ENCODE peak calls at places on chromosomes 2 and 18, in nine cellular contexts. One of them, this sample, is unnamed.

GRCh38 chr2:72138011-72138881 is 9.4 kb downstream of the CYP26B1 start:
- DNase-seq in ovary: peak
- DNase-seq in A549: no peak
- DNase-seq in uterus: peak
- DNase-seq in adrenal gland: no peak
- DNase-seq in body of pancreas: peak
- DNase-seq in NB4: no peak
- DNase-seq in K562: no peak
- DNase-seq in spleen: peak
- DNase-seq in this sample: no peak

GRCh38 chr18:42078711-42079110 is 123.7 kb downstream of the PIK3C3 start:
- DNase-seq in A549: no peak
- DNase-seq in body of pancreas: no peak
- DNase-seq in adrenal gland: no peak
- DNase-seq in spleen: no peak
- DNase-seq in NB4: peak
- DNase-seq in uterus: no peak
- DNase-seq in ovary: no peak
- DNase-seq in K562: no peak
- DNase-seq in this sample: no peak

GRCh38 chr2:171347591-171348032 is 86.2 kb downstream of the METTL8 start:
- DNase-seq in uterus: no peak
- DNase-seq in body of pancreas: no peak
- DNase-seq in ovary: no peak
- DNase-seq in K562: no peak
- DNase-seq in adrenal gland: peak
- DNase-seq in spleen: no peak
- DNase-seq in A549: no peak
- DNase-seq in NB4: no peak
- DNase-seq in this sample: no peak

GRCh38 chr2:109332880-109333279 is 203.9 kb downstream of the SH3RF3 start:
- DNase-seq in K562: no peak
- DNase-seq in adrenal gland: no peak
- DNase-seq in NB4: no peak
- DNase-seq in uterus: no peak
- DNase-seq in spleen: no peak
- DNase-seq in ovary: no peak
- DNase-seq in A549: no peak
- DNase-seq in body of pancreas: no peak
- DNase-seq in this sample: no peak

GRCh38 chr2:187102381-187102780 is 253.4 kb upstream of the ZSWIM2 start:
- DNase-seq in K562: no peak
- DNase-seq in NB4: no peak
- DNase-seq in A549: no peak
- DNase-seq in adrenal gland: no peak
- DNase-seq in spleen: no peak
- DNase-seq in body of pancreas: no peak
- DNase-seq in uterus: no peak
- DNase-seq in ovary: no peak
- DNase-seq in this sample: no peak

GRCh38 chr2:27143285-27143684 is 4.1 kb upstream of the PRR30 start:
- DNase-seq in spleen: no peak
- DNase-seq in K562: no peak
- DNase-seq in uterus: no peak
- DNase-seq in adrenal gland: no peak
- DNase-seq in A549: no peak
- DNase-seq in ovary: no peak
- DNase-seq in NB4: no peak
- DNase-seq in body of pancreas: no peak
- DNase-seq in this sample: no peak

GRCh38 chr2:98280376-98281102 is 65.7 kb upstream of the CNGA3 start:
- DNase-seq in uterus: no peak
- DNase-seq in adrenal gland: no peak
- DNase-seq in A549: no peak
- DNase-seq in spleen: no peak
- DNase-seq in ovary: no peak
- DNase-seq in K562: no peak
- DNase-seq in NB4: no peak
- DNase-seq in body of pancreas: peak
- DNase-seq in this sample: peak

GRCh38 chr2:68238955-68239822 is 13.1 kb downstream of the PPP3R1 start:
- DNase-seq in spleen: no peak
- DNase-seq in uterus: no peak
- DNase-seq in ovary: no peak
- DNase-seq in adrenal gland: no peak
- DNase-seq in NB4: peak
- DNase-seq in K562: no peak
- DNase-seq in A549: no peak
- DNase-seq in body of pancreas: no peak
- DNase-seq in this sample: no peak

GRCh38 chr2:75602724-75603342 is 42.1 kb upstream of the EVA1A start:
- DNase-seq in uterus: no peak
- DNase-seq in A549: no peak
- DNase-seq in body of pancreas: no peak
- DNase-seq in spleen: no peak
- DNase-seq in ovary: no peak
- DNase-seq in NB4: no peak
- DNase-seq in adrenal gland: no peak
- DNase-seq in K562: no peak
- DNase-seq in this sample: no peak

GRCh38 chr18:12838178-12838634 is 45.8 kb downstream of the PTPN2 start:
- DNase-seq in body of pancreas: peak
- DNase-seq in K562: peak
- DNase-seq in ovary: peak
- DNase-seq in NB4: peak
- DNase-seq in uterus: peak
- DNase-seq in spleen: no peak
- DNase-seq in A549: peak
- DNase-seq in adrenal gland: peak
- DNase-seq in this sample: peak

GRCh38 chr2:120861576-120862191 is 126.0 kb downstream of the GLI2 start:
- DNase-seq in ovary: no peak
- DNase-seq in spleen: peak
- DNase-seq in K562: no peak
- DNase-seq in body of pancreas: no peak
- DNase-seq in adrenal gland: no peak
- DNase-seq in uterus: no peak
- DNase-seq in NB4: peak
- DNase-seq in A549: no peak
- DNase-seq in this sample: no peak

GRCh38 chr2:72291059-72291458 is 143.4 kb upstream of the CYP26B1 start:
- DNase-seq in adrenal gland: no peak
- DNase-seq in ovary: no peak
- DNase-seq in spleen: no peak
- DNase-seq in K562: no peak
- DNase-seq in A549: no peak
- DNase-seq in NB4: no peak
- DNase-seq in uterus: no peak
- DNase-seq in body of pancreas: no peak
- DNase-seq in this sample: no peak

GRCh38 chr2:204608261-204608660 is 63.0 kb downstream of the PARD3B start:
- DNase-seq in spleen: no peak
- DNase-seq in A549: no peak
- DNase-seq in NB4: no peak
- DNase-seq in K562: no peak
- DNase-seq in adrenal gland: no peak
- DNase-seq in uterus: peak
- DNase-seq in ovary: peak
- DNase-seq in body of pancreas: no peak
- DNase-seq in this sample: no peak

GRCh38 chr2:8644605-8645175 is 37.2 kb upstream of the ID2 start:
- DNase-seq in uterus: no peak
- DNase-seq in spleen: peak
- DNase-seq in body of pancreas: no peak
- DNase-seq in A549: no peak
- DNase-seq in K562: peak
- DNase-seq in ovary: no peak
- DNase-seq in NB4: peak
- DNase-seq in adrenal gland: no peak
- DNase-seq in this sample: no peak

GRCh38 chr2:98127229-98127989 is 40.4 kb downstream of the VWA3B start:
- DNase-seq in A549: no peak
- DNase-seq in adrenal gland: no peak
- DNase-seq in spleen: no peak
- DNase-seq in uterus: no peak
- DNase-seq in body of pancreas: no peak
- DNase-seq in ovary: no peak
- DNase-seq in NB4: no peak
- DNase-seq in K562: no peak
- DNase-seq in this sample: no peak

GRCh38 chr2:12764075-12764722 is 47.5 kb downstream of the TRIB2 start:
- DNase-seq in spleen: no peak
- DNase-seq in ovary: no peak
- DNase-seq in body of pancreas: no peak
- DNase-seq in adrenal gland: no peak
- DNase-seq in uterus: no peak
- DNase-seq in NB4: peak
- DNase-seq in A549: no peak
- DNase-seq in K562: no peak
- DNase-seq in this sample: no peak

GRCh38 chr2:238509903-238510302 is 83.2 kb downstream of the ASB1 start:
- DNase-seq in adrenal gland: no peak
- DNase-seq in body of pancreas: no peak
- DNase-seq in K562: no peak
- DNase-seq in A549: no peak
- DNase-seq in ovary: no peak
- DNase-seq in uterus: no peak
- DNase-seq in NB4: no peak
- DNase-seq in spleen: peak
- DNase-seq in this sample: no peak

GRCh38 chr2:176763871-176764404 is 448.7 kb upstream of the HNRNPA3 start:
- DNase-seq in ovary: no peak
- DNase-seq in spleen: no peak
- DNase-seq in body of pancreas: no peak
- DNase-seq in adrenal gland: no peak
- DNase-seq in uterus: no peak
- DNase-seq in A549: no peak
- DNase-seq in NB4: no peak
- DNase-seq in K562: no peak
- DNase-seq in this sample: no peak

GRCh38 chr2:108594982-108595464 is 60.8 kb downstream of the LIMS1 start:
- DNase-seq in K562: peak
- DNase-seq in body of pancreas: no peak
- DNase-seq in A549: no peak
- DNase-seq in uterus: no peak
- DNase-seq in NB4: peak
- DNase-seq in ovary: no peak
- DNase-seq in spleen: no peak
- DNase-seq in adrenal gland: no peak
- DNase-seq in this sample: no peak

GRCh38 chr2:155844481-155844880 is 488.0 kb downstream of the NR4A2 start:
- DNase-seq in body of pancreas: no peak
- DNase-seq in ovary: no peak
- DNase-seq in K562: no peak
- DNase-seq in NB4: no peak
- DNase-seq in adrenal gland: no peak
- DNase-seq in A549: no peak
- DNase-seq in uterus: no peak
- DNase-seq in spleen: no peak
- DNase-seq in this sample: no peak
- TF ChIP-seq CTCF in body of pancreas: no peak
- TF ChIP-seq CTCF in ovary: no peak
- TF ChIP-seq CTCF in K562: no peak
- TF ChIP-seq CTCF in NB4: no peak
- TF ChIP-seq CTCF in adrenal gland: no peak
- TF ChIP-seq CTCF in A549: no peak
- TF ChIP-seq CTCF in uterus: no peak
- TF ChIP-seq CTCF in spleen: no peak
- TF ChIP-seq CTCF in this sample: no peak

DNA sequence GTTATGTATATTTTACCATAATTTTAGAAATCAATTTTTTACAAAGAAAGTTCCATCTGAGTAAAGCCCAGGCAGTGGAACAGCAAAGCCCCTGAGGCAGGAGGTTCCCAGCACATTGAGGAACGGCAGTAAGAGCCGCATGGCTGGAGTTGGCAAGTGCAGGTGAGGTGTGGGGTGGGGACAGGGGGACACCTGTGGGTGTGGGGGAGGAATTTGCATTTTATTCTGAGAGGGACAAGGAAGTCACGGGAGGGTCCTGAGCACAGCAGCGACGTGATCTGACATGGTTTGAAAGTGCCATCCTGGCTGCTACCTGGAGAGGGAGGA is 16.1 kb upstream of the ADI1 start:
- DNase-seq in uterus: no peak
- DNase-seq in NB4: no peak
- DNase-seq in body of pancreas: no peak
- DNase-seq in K562: no peak
- DNase-seq in A549: no peak
- DNase-seq in adrenal gland: no peak
- DNase-seq in spleen: no peak
- DNase-seq in ovary: no peak
- DNase-seq in this sample: no peak
- H3K4me3 ChIP-seq in uterus: peak
- H3K4me3 ChIP-seq in NB4: no peak
- H3K4me3 ChIP-seq in body of pancreas: no peak
- H3K4me3 ChIP-seq in K562: no peak
- H3K4me3 ChIP-seq in A549: peak
- H3K4me3 ChIP-seq in adrenal gland: no peak
- H3K4me3 ChIP-seq in spleen: peak
- H3K4me3 ChIP-seq in ovary: no peak
- H3K4me3 ChIP-seq in this sample: no peak

DNA sequence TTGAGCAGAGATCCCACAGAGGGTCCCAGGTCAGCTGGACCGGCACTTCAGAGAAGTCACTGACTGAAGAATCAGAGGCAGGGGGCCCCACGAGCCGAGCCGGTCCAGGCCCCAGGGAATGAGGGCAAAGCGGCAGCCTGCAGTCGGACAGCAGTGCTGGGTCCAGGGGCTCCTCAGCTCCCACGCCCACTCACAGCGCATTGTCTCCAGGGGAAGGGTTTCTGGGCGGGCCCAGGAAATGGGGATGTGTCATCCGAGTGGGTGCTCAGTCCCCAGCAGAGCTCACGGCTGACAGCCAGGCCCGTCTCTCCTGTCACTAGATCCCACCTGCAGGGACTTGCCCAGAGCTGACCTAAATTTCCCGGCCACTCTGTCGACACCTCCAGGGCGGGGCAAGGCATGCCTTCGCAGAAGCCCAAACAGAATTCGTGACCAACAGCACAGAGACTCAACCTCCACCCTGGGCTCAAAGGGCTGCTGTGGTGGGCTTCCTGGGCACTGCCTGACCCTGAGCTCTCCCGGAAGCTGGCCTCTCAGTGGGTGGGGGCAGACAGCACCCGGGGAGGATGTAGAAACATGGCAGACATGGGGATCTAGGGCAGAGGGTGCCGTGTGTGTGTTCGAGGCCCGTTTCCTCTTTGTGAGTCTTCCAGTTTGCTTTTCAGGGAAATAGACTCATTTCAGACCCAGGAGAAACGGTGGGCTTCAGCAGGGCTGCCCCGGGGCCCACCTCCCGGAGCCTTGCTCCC is 42.1 kb upstream of the TAF1B start:
- DNase-seq in uterus: no peak
- DNase-seq in spleen: peak
- DNase-seq in A549: no peak
- DNase-seq in adrenal gland: no peak
- DNase-seq in NB4: peak
- DNase-seq in body of pancreas: no peak
- DNase-seq in ovary: no peak
- DNase-seq in K562: peak
- DNase-seq in this sample: no peak
- TF ChIP-seq POLR2A in uterus: no peak
- TF ChIP-seq POLR2A in spleen: no peak
- TF ChIP-seq POLR2A in A549: no peak
- TF ChIP-seq POLR2A in adrenal gland: no peak
- TF ChIP-seq POLR2A in NB4: no peak
- TF ChIP-seq POLR2A in body of pancreas: no peak
- TF ChIP-seq POLR2A in ovary: no peak
- TF ChIP-seq POLR2A in K562: no peak
- TF ChIP-seq POLR2A in this sample: no peak

GRCh38 chr18:21306368-21306767 is 64.3 kb downstream of the GREB1L start:
- DNase-seq in NB4: no peak
- DNase-seq in ovary: no peak
- DNase-seq in K562: no peak
- DNase-seq in body of pancreas: no peak
- DNase-seq in spleen: no peak
- DNase-seq in A549: no peak
- DNase-seq in uterus: no peak
- DNase-seq in adrenal gland: no peak
- DNase-seq in this sample: no peak
- TF ChIP-seq CTCF in NB4: no peak
- TF ChIP-seq CTCF in ovary: no peak
- TF ChIP-seq CTCF in K562: no peak
- TF ChIP-seq CTCF in body of pancreas: no peak
- TF ChIP-seq CTCF in spleen: no peak
- TF ChIP-seq CTCF in A549: no peak
- TF ChIP-seq CTCF in uterus: no peak
- TF ChIP-seq CTCF in adrenal gland: no peak
- TF ChIP-seq CTCF in this sample: no peak